ENCODE peak calls at places on chromosomes 2 and 18, in seven cellular contexts. O is left ventricle myocardium inferior, K is AG04450, B is transverse colon, H is spleen, T is fibroblast of the aortic adventitia, G is AG10803. W is an unnamed sample.

GRCh38 chr2:8551622-8552074 is 130.2 kb upstream of the ID2 start:
- DNase-seq in O (no peak), K (no peak), B (peak), H (peak), T (no peak), G (no peak), W (no peak)

GRCh38 chr18:6757966-6758365 is 28.4 kb downstream of the ARHGAP28 start:
- DNase-seq in O (no peak), K (no peak), B (no peak), H (no peak), T (no peak), G (peak), W (no peak)

GRCh38 chr18:6885992-6886823 is 156.7 kb downstream of the ARHGAP28 start:
- DNase-seq in O (no peak), K (peak), B (peak), H (no peak), T (peak), G (peak), W (peak)

GRCh38 chr2:74425523-74425922 is 4.0 kb downstream of the WDR54 start:
- DNase-seq in O (no peak), K (no peak), B (no peak), H (no peak), T (no peak), G (no peak), W (no peak)

GRCh38 chr2:2056531-2056930 is 274.5 kb downstream of the MYT1L start:
- DNase-seq in O (no peak), K (no peak), B (no peak), H (no peak), T (no peak), G (no peak), W (no peak)

GRCh38 chr2:24122-24521 is 22.2 kb downstream of the FAM110C start:
- DNase-seq in O (no peak), K (no peak), B (peak), H (no peak), T (no peak), G (no peak), W (no peak)

GRCh38 chr2:240782221-240782885 is 37.7 kb downstream of the KIF1A start:
- DNase-seq in O (peak), K (no peak), B (no peak), H (peak), T (no peak), G (no peak), W (no peak)

GRCh38 chr18:22627506-22627905 is 209.8 kb upstream of the CTAGE1 start:
- DNase-seq in O (no peak), K (no peak), B (no peak), H (no peak), T (no peak), G (no peak), W (no peak)

GRCh38 chr2:173288561-173288960 is 66.1 kb upstream of the CDCA7 start:
- DNase-seq in O (no peak), K (peak), B (no peak), H (no peak), T (peak), G (peak), W (peak)

GRCh38 chr2:11356760-11357159 is 12.3 kb upstream of the ROCK2 start:
- DNase-seq in O (no peak), K (no peak), B (no peak), H (no peak), T (no peak), G (no peak), W (no peak)

GRCh38 chr18:76565238-76566173 is 70.5 kb upstream of the ZNF516 start:
- DNase-seq in O (peak), K (peak), B (peak), H (peak), T (peak), G (peak), W (peak)

GRCh38 chr2:105795575-105795934 is 50.8 kb downstream of the NCK2 start:
- DNase-seq in O (no peak), K (no peak), B (no peak), H (no peak), T (no peak), G (no peak), W (no peak)

GRCh38 chr2:190113000-190113399 is 50.5 kb upstream of the MSTN start:
- DNase-seq in O (no peak), K (no peak), B (no peak), H (no peak), T (no peak), G (no peak), W (no peak)

GRCh38 chr2:222272446-222273035 is 26.3 kb downstream of the PAX3 start:
- DNase-seq in O (no peak), K (no peak), B (no peak), H (no peak), T (no peak), G (no peak), W (no peak)

GRCh38 chr18:10376735-10377134 is 77.7 kb upstream of the APCDD1 start:
- DNase-seq in O (peak), K (no peak), B (no peak), H (no peak), T (no peak), G (peak), W (no peak)

GRCh38 chr18:43705850-43706249 is 428.6 kb upstream of the SYT4 start:
- DNase-seq in O (no peak), K (no peak), B (no peak), H (no peak), T (no peak), G (no peak), W (no peak)

GRCh38 chr2:152068226-152068625 is 30.6 kb downstream of the CACNB4 start:
- DNase-seq in O (no peak), K (no peak), B (no peak), H (no peak), T (no peak), G (no peak), W (no peak)

GRCh38 chr2:232757905-232758304 is 18.5 kb downstream of the KCNJ13 start:
- DNase-seq in O (no peak), K (no peak), B (no peak), H (no peak), T (no peak), G (no peak), W (no peak)

DNA sequence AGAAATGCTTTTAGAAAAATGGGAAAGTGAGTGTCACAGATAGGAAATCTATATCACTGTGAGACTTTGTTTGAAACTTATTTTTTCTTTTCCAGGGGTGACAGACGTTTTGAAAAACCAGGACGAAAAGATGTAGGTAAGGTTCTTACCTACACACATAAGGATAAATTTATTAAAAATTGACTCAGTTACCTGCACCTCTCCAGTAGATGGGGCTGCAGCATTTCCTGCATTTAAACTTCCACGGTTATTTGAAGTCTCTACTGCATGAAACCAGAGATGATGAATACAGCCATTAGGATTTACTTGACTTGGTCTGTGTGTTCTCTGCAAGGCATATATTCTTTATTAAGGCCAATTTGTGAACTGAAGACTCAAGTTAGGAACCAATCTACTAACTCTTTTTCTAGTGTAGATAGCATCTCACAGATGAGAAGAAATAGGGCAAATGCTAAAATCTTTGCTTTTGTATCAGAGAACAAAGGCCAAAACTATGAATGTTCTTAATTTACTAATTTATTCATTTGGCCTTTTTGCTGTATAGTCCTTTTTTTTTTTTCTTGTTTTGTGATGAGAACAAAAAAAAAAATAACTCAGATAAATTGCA is 15.0 kb downstream of the KCNJ13 start:
- DNase-seq in O (no peak), K (no peak), B (peak), H (no peak), T (peak), G (peak), W (peak)
- TF ChIP-seq CTCF in O (peak), K (peak), B (peak), H (no peak), T (peak), G (peak), W (peak)

DNA sequence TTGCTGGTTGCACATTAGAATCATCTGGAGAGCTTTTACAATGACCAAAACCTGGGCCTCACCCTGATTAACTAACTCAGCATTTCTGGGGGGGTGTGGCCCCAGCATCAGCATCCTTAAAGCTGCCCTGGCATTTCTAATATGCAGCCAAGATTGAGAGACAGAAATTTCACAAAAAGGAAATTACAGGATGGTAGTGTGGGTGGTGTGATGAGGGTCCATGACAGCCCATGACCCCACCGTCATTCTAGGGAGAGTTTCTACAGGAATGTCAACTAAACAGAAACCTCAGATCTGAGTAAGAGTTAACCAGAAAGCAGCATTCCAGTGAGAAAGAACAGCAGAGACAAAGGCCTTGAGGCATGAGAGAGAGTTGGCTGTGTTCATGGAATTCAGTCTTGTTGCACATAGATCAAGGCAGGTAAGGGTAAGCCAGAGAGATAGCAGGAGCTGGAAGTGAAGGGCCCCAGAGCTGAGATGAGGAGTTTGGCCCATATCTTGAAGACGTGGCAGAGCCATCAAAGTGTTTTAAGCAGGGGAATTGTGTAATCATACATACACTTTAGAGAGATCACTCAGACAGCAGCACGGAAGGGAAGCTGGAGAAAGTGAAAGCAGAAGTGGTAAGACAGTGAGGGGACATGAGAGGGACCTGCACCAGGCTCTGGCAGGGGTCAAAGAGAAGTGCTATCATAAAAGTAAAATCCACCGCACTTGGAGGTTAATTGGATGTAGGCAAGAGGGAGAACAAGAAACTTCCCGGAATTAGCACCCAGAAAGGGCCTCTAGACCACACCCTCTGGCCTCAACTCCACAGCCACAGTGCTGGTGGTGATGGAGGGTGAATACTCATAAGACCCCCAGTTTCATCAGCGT is 7.8 kb upstream of the TRABD2A start:
- DNase-seq in O (no peak), K (no peak), B (peak), H (no peak), T (peak), G (peak), W (peak)
- H3K4me3 ChIP-seq in O (peak), K (peak), B (peak), H (peak), T (peak), G (peak), W (peak)

DNA sequence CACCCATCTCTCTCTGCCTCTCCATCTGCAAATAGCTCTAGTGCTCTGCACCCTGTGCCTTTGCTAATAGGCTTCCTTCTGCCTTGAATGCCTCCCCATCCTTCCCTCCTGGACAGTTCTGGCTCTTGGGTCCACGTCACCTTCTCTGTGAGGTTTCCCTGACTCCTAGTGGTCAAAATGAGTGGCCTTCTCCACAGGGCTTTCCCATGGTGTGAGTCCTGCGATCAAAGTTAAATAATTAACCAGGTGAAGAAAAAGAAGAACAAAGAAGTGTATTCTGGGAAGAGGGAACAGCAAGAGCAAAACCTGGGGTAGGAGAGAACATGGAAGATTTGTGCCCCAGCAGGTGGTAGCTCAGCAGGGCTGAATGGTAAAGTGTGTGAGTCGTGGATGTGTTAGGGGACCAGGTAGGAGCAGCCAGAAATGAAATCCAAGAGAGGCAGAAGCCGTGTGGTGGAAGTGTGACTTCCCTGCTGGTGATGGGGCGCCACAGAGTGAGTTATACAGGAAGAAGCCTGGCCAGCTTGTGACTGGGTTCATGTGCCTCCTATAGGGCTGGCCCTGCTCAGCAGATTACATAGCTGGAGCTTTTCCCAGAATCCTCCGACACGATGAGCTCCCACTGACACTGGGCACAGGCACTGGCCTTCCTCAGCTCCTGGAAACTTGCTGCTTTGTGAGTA is 93.8 kb upstream of the LDAH start:
- DNase-seq in O (no peak), K (no peak), B (no peak), H (no peak), T (peak), G (peak), W (peak)
- TF ChIP-seq CTCF in O (peak), K (peak), B (no peak), H (no peak), T (peak), G (no peak), W (peak)

GRCh38 chr2:101563849-101564248 is 88.9 kb upstream of the RFX8 start:
- DNase-seq in O (no peak), K (no peak), B (no peak), H (no peak), T (no peak), G (no peak), W (no peak)

GRCh38 chr2:101560780-101561315 is 85.9 kb upstream of the RFX8 start:
- DNase-seq in O (no peak), K (no peak), B (no peak), H (no peak), T (no peak), G (no peak), W (no peak)

GRCh38 chr2:101558740-101559508 is 84.0 kb upstream of the RFX8 start:
- DNase-seq in O (no peak), K (peak), B (no peak), H (no peak), T (peak), G (peak), W (peak)

GRCh38 chr2:101556033-101556459 is 81.1 kb upstream of the RFX8 start:
- DNase-seq in O (no peak), K (no peak), B (no peak), H (no peak), T (no peak), G (no peak), W (no peak)

DNA sequence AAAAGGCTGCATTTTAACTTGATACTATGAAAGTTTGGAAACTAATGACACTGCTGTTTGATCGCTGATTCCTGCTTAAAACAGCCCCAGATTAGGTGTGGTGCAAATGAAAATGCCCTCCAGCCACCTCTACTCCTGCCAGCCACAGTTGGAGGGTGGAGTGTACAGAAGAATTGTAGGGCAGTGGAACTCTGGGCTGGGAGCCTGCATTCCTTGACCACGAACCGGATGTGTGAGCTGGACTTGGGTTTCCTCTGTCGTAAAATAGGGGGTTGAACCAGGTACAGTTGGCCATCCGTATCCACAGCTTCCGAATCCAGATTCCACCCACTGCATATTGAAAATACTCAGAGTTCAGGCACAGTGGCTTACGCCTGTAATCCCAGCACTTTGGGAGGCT is 84.7 kb upstream of the RFX8 start:
- DNase-seq in O (peak), K (no peak), B (no peak), H (no peak), T (peak), G (peak), W (peak)
- H3K4me3 ChIP-seq in O (peak), K (no peak), B (no peak), H (no peak), T (no peak), G (no peak), W (no peak)

GRCh38 chr2:160292225-160292624 is 92.2 kb upstream of the ITGB6 start:
- DNase-seq in O (no peak), K (no peak), B (no peak), H (no peak), T (peak), G (no peak), W (peak)
- TF ChIP-seq CTCF in O (peak), K (peak), B (no peak), H (no peak), T (peak), G (peak), W (no peak)

DNA sequence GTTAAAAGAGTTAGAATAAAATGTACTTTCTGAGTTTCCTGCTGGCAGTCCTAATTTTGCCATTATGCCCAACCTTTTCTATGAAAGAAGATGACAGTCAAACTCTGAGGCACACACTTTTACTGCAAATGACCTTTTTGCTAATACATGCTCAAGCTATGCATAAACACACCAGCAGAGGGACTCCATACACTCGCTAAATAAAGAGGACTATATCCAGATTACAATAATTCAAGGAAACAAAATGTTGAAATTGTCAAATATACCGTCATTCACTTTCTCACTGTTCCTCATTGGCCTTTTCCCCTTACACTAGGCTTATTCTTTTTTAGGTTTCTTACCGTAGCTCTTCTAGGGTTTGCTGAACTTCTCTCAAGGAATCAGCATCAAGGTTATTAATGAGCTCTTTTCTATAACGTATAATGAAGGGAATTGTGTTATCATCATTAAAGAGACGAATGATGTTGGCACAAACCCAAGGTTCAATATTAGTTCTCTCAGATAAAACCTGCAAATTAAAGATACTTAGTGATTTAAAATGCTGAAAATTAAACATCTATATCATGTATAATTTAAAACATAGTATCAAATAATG is 25.7 kb downstream of the SRBD1 start:
- DNase-seq in O (no peak), K (no peak), B (no peak), H (no peak), T (peak), G (peak), W (peak)
- H3K4me3 ChIP-seq in O (no peak), K (no peak), B (no peak), H (no peak), T (no peak), G (no peak), W (no peak)

DNA sequence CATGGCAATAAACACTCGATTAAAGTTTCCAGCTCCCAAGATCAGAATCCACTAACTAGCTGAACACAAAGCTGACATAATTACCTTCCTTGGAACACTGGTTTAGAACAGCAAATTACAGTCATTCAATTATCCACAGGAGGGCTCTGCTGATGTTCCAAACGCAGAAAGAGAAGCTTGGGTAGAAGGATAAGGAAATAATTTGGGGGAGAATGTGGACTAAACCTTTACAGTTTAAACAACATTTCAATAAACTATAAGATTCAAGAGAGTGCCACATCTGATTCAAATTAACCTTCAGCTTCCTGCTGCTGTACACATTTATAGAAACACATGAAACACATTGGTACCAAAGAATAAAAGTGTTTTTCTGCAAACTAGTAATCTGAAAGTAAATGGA is 67.8 kb upstream of the ARL4C start:
- DNase-seq in O (no peak), K (peak), B (no peak), H (no peak), T (peak), G (peak), W (peak)
- TF ChIP-seq CTCF in O (no peak), K (peak), B (no peak), H (no peak), T (peak), G (peak), W (no peak)

DNA sequence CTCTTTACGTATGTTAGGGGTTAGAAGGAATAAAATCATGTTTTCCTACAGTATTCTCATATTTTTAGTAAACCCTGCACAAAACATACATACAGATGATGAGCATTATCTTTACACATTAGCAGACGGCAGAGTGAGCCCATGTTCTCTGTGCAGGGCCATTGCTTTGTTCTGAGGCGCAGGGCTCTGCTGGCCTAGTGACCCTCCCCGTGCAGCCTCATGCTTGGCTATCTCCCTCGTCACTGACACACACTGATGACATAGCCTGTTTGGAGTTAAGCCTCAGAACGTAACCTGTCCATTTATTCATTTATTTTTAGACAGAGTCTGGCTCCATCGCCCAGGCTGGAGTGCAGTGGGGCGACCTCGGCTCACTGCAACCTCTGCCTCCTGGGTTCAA is 115.9 kb upstream of the FOSL2 start:
- DNase-seq in O (peak), K (no peak), B (no peak), H (no peak), T (no peak), G (no peak), W (peak)
- H3K4me3 ChIP-seq in O (no peak), K (no peak), B (no peak), H (no peak), T (no peak), G (no peak), W (no peak)

W was measured in cardiac fibroblast.